ENCODE peak calls at places on chromosomes 11 and 22, in four cellular contexts. One of them, this sample, is unnamed.

GRCh38 chr11:6737872-6738466 is 33.8 kb downstream of the OR2AG2 start:
- DNase-seq in K562: peak
- DNase-seq in A549: peak
- DNase-seq in HepG2: peak
- DNase-seq in this sample: peak

GRCh38 chr11:122275513-122275912 is 159.5 kb upstream of the BLID start:
- DNase-seq in K562: no peak
- DNase-seq in A549: no peak
- DNase-seq in HepG2: no peak
- DNase-seq in this sample: no peak

GRCh38 chr11:22787565-22788162 is 41.9 kb downstream of the SVIP start:
- DNase-seq in K562: peak
- DNase-seq in A549: peak
- DNase-seq in HepG2: peak
- DNase-seq in this sample: no peak

GRCh38 chr22:20619042-20619892 is 111.9 kb downstream of the MED15 start:
- DNase-seq in K562: no peak
- DNase-seq in A549: no peak
- DNase-seq in HepG2: no peak
- DNase-seq in this sample: no peak

GRCh38 chr11:3926458-3927095 is 71.1 kb downstream of the STIM1 start:
- DNase-seq in K562: no peak
- DNase-seq in A549: no peak
- DNase-seq in HepG2: no peak
- DNase-seq in this sample: no peak

GRCh38 chr22:17638182-17638431 is 450 bp upstream of the BCL2L13 start:
- DNase-seq in K562: no peak
- DNase-seq in A549: peak
- DNase-seq in HepG2: no peak
- DNase-seq in this sample: no peak

GRCh38 chr11:128904872-128905344 is 13.8 kb downstream of the KCNJ5 start:
- DNase-seq in K562: peak
- DNase-seq in A549: peak
- DNase-seq in HepG2: no peak
- DNase-seq in this sample: no peak

GRCh38 chr11:128886401-128887119 is 4.6 kb upstream of the KCNJ5 start:
- DNase-seq in K562: no peak
- DNase-seq in A549: no peak
- DNase-seq in HepG2: no peak
- DNase-seq in this sample: no peak

GRCh38 chr11:5291207-5291838 is 10.4 kb downstream of the OR51B4 start:
- DNase-seq in K562: peak
- DNase-seq in A549: peak
- DNase-seq in HepG2: peak
- DNase-seq in this sample: no peak

GRCh38 chr11:106585061-106585460 is 433.2 kb downstream of the GUCY1A2 start:
- DNase-seq in K562: no peak
- DNase-seq in A549: no peak
- DNase-seq in HepG2: peak
- DNase-seq in this sample: no peak

GRCh38 chr11:8870461-8871282 is 40.3 kb upstream of the AKIP1 start:
- DNase-seq in K562: peak
- DNase-seq in A549: peak
- DNase-seq in HepG2: no peak
- DNase-seq in this sample: peak

GRCh38 chr22:27114186-27114585 is 456.8 kb downstream of the MIAT start:
- DNase-seq in K562: no peak
- DNase-seq in A549: no peak
- DNase-seq in HepG2: no peak
- DNase-seq in this sample: no peak

GRCh38 chr11:65292866-65293265 is 21.8 kb upstream of the CDC42EP2 start:
- DNase-seq in K562: no peak
- DNase-seq in A549: no peak
- DNase-seq in HepG2: no peak
- DNase-seq in this sample: no peak

GRCh38 chr11:101034076-101034475 is 95.5 kb downstream of the PGR start:
- DNase-seq in K562: no peak
- DNase-seq in A549: no peak
- DNase-seq in HepG2: no peak
- DNase-seq in this sample: peak

GRCh38 chr11:18315893-18316292 is 6.0 kb downstream of the HPS5 start:
- DNase-seq in K562: no peak
- DNase-seq in A549: no peak
- DNase-seq in HepG2: no peak
- DNase-seq in this sample: no peak

GRCh38 chr11:115561116-115561515 is 56.9 kb upstream of the CADM1 start:
- DNase-seq in K562: no peak
- DNase-seq in A549: no peak
- DNase-seq in HepG2: no peak
- DNase-seq in this sample: no peak

GRCh38 chr11:126358763-126359160 is 3.3 kb downstream of the ST3GAL4 start:
- DNase-seq in K562: no peak
- DNase-seq in A549: no peak
- DNase-seq in HepG2: no peak
- DNase-seq in this sample: no peak

GRCh38 chr11:29657709-29658108 is 359.1 kb downstream of the KCNA4 start:
- DNase-seq in K562: no peak
- DNase-seq in A549: no peak
- DNase-seq in HepG2: no peak
- DNase-seq in this sample: no peak

GRCh38 chr11:107563702-107564101 is 1.8 kb downstream of the ALKBH8 start:
- DNase-seq in K562: peak
- DNase-seq in A549: peak
- DNase-seq in HepG2: peak
- DNase-seq in this sample: no peak

GRCh38 chr22:29003552-29003951 is 58.1 kb downstream of the C22orf31 start:
- DNase-seq in K562: no peak
- DNase-seq in A549: no peak
- DNase-seq in HepG2: no peak
- DNase-seq in this sample: no peak

GRCh38 chr11:105177658-105178057 is 38.1 kb upstream of the CARD18 start:
- DNase-seq in K562: no peak
- DNase-seq in A549: no peak
- DNase-seq in HepG2: no peak
- DNase-seq in this sample: no peak

GRCh38 chr11:10858505-10859360 is 880 bp upstream of the ZBED5 start:
- DNase-seq in K562: peak
- DNase-seq in A549: no peak
- DNase-seq in HepG2: peak
- DNase-seq in this sample: peak

GRCh38 chr11:67269401-67270255 is 3.4 kb downstream of the GRK2 start:
- DNase-seq in K562: no peak
- DNase-seq in A549: no peak
- DNase-seq in HepG2: no peak
- DNase-seq in this sample: peak

GRCh38 chr11:22752908-22753310 is 76.7 kb downstream of the SVIP start:
- DNase-seq in K562: no peak
- DNase-seq in A549: no peak
- DNase-seq in HepG2: no peak
- DNase-seq in this sample: no peak

GRCh38 chr22:39738746-39739145 is 154.8 kb downstream of the ENTHD1 start:
- DNase-seq in K562: no peak
- DNase-seq in A549: no peak
- DNase-seq in HepG2: no peak
- DNase-seq in this sample: no peak

GRCh38 chr11:77379253-77379652 is 77.8 kb upstream of the GDPD4 start:
- DNase-seq in K562: no peak
- DNase-seq in A549: no peak
- DNase-seq in HepG2: no peak
- DNase-seq in this sample: no peak

GRCh38 chr22:49295851-49296560 is 531.7 kb downstream of the BRD1 start:
- DNase-seq in K562: no peak
- DNase-seq in A549: no peak
- DNase-seq in HepG2: no peak
- DNase-seq in this sample: no peak

GRCh38 chr11:66335531-66336233 is 552 bp downstream of the RIN1 start:
- DNase-seq in K562: no peak
- DNase-seq in A549: no peak
- DNase-seq in HepG2: no peak
- DNase-seq in this sample: no peak

GRCh38 chr22:19874307-19875060 is 19.8 kb upstream of the GNB1L start:
- DNase-seq in K562: no peak
- DNase-seq in A549: no peak
- DNase-seq in HepG2: no peak
- DNase-seq in this sample: peak

GRCh38 chr22:38911434-38911833 is 39.4 kb upstream of the CBX6 start:
- DNase-seq in K562: no peak
- DNase-seq in A549: no peak
- DNase-seq in HepG2: no peak
- DNase-seq in this sample: no peak

GRCh38 chr11:66262191-66262590 is 6.2 kb upstream of the RAB1B start:
- DNase-seq in K562: no peak
- DNase-seq in A549: no peak
- DNase-seq in HepG2: no peak
- DNase-seq in this sample: no peak

GRCh38 chr22:25067851-25068421 is 115.4 kb downstream of the KIAA1671 start:
- DNase-seq in K562: no peak
- DNase-seq in A549: no peak
- DNase-seq in HepG2: no peak
- DNase-seq in this sample: no peak

GRCh38 chr11:10444725-10445286 is 10.3 kb upstream of the AMPD3 start:
- DNase-seq in K562: no peak
- DNase-seq in A549: no peak
- DNase-seq in HepG2: no peak
- DNase-seq in this sample: no peak

GRCh38 chr22:39392341-39392948 is 7.1 kb upstream of the TAB1 start:
- DNase-seq in K562: no peak
- DNase-seq in A549: no peak
- DNase-seq in HepG2: peak
- DNase-seq in this sample: no peak

GRCh38 chr11:66981976-66982578 is 7.0 kb downstream of the C11orf86 start:
- DNase-seq in K562: peak
- DNase-seq in A549: peak
- DNase-seq in HepG2: peak
- DNase-seq in this sample: no peak

GRCh38 chr11:19913893-19914249 is 201.2 kb downstream of the NAV2 start:
- DNase-seq in K562: no peak
- DNase-seq in A549: no peak
- DNase-seq in HepG2: no peak
- DNase-seq in this sample: no peak

GRCh38 chr11:78193806-78194205 is 5.1 kb downstream of the USP35 start:
- DNase-seq in K562: no peak
- DNase-seq in A549: no peak
- DNase-seq in HepG2: no peak
- DNase-seq in this sample: no peak

GRCh38 chr11:84194696-84195095 is 908.5 kb upstream of the CCDC90B start:
- DNase-seq in K562: no peak
- DNase-seq in A549: no peak
- DNase-seq in HepG2: no peak
- DNase-seq in this sample: no peak

GRCh38 chr11:84193706-84194105 is 907.5 kb upstream of the CCDC90B start:
- DNase-seq in K562: no peak
- DNase-seq in A549: no peak
- DNase-seq in HepG2: no peak
- DNase-seq in this sample: no peak
- TF ChIP-seq HMGXB4 in K562: no peak
- TF ChIP-seq HMGXB4 in A549: no peak
- TF ChIP-seq HMGXB4 in HepG2: no peak
- TF ChIP-seq HMGXB4 in this sample: no peak

GRCh38 chr11:117688255-117688797 is 108.7 kb downstream of the DSCAML1 start:
- DNase-seq in K562: no peak
- DNase-seq in A549: no peak
- DNase-seq in HepG2: no peak
- DNase-seq in this sample: no peak
- TF ChIP-seq CTCF in K562: no peak
- TF ChIP-seq CTCF in A549: no peak
- TF ChIP-seq CTCF in HepG2: no peak
- TF ChIP-seq CTCF in this sample: no peak

DNA sequence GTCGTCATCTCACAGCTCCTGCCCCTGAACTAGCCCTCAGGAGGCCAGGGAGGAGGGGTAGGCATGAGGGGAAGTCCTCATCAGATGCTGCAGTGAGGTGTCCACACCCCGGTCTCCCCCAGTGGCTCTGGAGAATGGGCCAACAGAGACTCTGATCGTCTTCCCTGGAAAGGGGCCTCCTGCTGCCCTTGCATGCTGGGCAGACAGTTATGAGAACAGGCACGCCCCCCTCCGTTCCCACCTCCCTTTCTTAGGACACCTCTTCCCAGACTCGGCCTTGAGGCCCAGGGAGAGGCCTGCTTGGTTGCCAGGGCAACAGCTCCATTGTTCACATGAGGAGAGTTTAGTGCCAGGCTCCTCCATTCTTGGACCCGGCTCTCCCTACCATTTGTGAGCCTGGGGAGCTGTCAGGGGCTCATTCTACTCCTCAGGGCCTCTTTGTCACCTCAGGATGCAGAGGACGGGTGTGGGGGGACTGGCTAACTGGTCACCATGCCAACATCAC is 157.6 kb downstream of the TTC17 start:
- DNase-seq in K562: no peak
- DNase-seq in A549: no peak
- DNase-seq in HepG2: no peak
- DNase-seq in this sample: peak
- TF ChIP-seq HMGXB4 in K562: no peak
- TF ChIP-seq HMGXB4 in A549: no peak
- TF ChIP-seq HMGXB4 in HepG2: no peak
- TF ChIP-seq HMGXB4 in this sample: no peak

GRCh38 chr11:75399344-75400109 is at the start of gene RPS3:
- DNase-seq in K562: peak
- DNase-seq in A549: peak
- DNase-seq in HepG2: peak
- DNase-seq in this sample: peak
- TF ChIP-seq CTCF in K562: no peak
- TF ChIP-seq CTCF in A549: peak
- TF ChIP-seq CTCF in HepG2: peak
- TF ChIP-seq CTCF in this sample: no peak

GRCh38 chr11:120195601-120196289 is 15.1 kb upstream of the OAF start:
- DNase-seq in K562: no peak
- DNase-seq in A549: no peak
- DNase-seq in HepG2: no peak
- DNase-seq in this sample: no peak
- TF ChIP-seq HMGXB4 in K562: no peak
- TF ChIP-seq HMGXB4 in A549: no peak
- TF ChIP-seq HMGXB4 in HepG2: no peak
- TF ChIP-seq HMGXB4 in this sample: no peak

DNA sequence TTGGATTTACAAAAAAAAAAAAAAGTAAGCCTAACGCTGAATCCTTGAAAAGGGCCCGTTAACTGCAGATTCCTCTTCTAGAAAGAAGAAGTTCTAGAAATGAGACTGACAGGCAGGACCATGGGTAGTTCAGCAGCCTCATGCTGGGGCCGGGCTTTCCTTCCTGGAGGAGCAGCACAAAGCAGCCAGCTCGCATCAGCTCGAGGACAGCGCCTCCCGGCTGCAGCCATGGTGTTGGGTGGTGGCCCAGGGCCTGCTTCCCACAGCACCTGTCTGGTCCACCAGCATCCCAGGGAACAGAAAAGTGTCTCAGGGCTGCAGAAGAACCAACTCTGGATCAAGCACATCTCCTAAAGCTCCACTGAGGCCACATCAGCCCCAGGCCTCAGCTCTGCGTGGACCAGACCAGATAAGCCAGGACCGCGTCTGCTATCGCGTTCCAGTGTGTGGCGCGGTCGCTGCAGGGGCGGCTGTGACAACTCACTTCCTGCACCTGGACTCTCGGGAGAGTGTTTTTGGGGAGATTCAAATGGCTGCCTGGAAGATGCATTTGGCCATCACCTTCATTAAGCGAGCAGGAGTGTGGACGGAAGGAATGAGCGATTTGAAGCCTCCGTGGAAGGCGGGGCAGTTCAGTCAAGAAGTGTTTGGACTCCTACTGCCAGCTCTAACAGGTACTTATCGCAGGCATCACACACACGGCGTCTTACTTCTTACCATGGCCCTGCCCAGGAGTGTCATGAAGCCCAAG is 53.5 kb downstream of the MYH9 start:
- DNase-seq in K562: peak
- DNase-seq in A549: no peak
- DNase-seq in HepG2: no peak
- DNase-seq in this sample: peak
- TF ChIP-seq CTCF in K562: peak
- TF ChIP-seq CTCF in A549: no peak
- TF ChIP-seq CTCF in HepG2: peak
- TF ChIP-seq CTCF in this sample: no peak